ENCODE peak calls at places on chromosomes 13 and 19, in six cellular contexts. One of them, this sample, is unnamed.

GRCh38 chr19:36103842-36104552 is 6.9 kb upstream of the OVOL3 start:
- DNase-seq in A549: no peak
- DNase-seq in K562: peak; percentile 89
- DNase-seq in H1: no peak
- DNase-seq in HepG2: no peak
- DNase-seq in GM12878: no peak
- DNase-seq in this sample: no peak

GRCh38 chr19:41801031-41801430 is 4.6 kb downstream of the CEACAM3 start:
- DNase-seq in A549: no peak
- DNase-seq in K562: no peak
- DNase-seq in H1: no peak
- DNase-seq in HepG2: no peak
- DNase-seq in GM12878: no peak
- DNase-seq in this sample: no peak

GRCh38 chr13:24097064-24097463 is 63.5 kb upstream of the SPATA13 start:
- DNase-seq in A549: no peak
- DNase-seq in K562: no peak
- DNase-seq in H1: no peak
- DNase-seq in HepG2: peak; percentile 71
- DNase-seq in GM12878: peak; percentile 16
- DNase-seq in this sample: no peak

GRCh38 chr19:810077-810855 is 11.5 kb downstream of the PLPPR3 start:
- DNase-seq in A549: no peak
- DNase-seq in K562: no peak
- DNase-seq in H1: peak; percentile 53
- DNase-seq in HepG2: no peak
- DNase-seq in GM12878: no peak
- DNase-seq in this sample: no peak

GRCh38 chr13:111066544-111066943 is 48.6 kb upstream of the ARHGEF7 start:
- DNase-seq in A549: no peak
- DNase-seq in K562: no peak
- DNase-seq in H1: no peak
- DNase-seq in HepG2: no peak
- DNase-seq in GM12878: no peak
- DNase-seq in this sample: peak; percentile 27

GRCh38 chr13:67119481-67119883 is 110.7 kb downstream of the PCDH9 start:
- DNase-seq in A549: peak; percentile 25
- DNase-seq in K562: no peak
- DNase-seq in H1: no peak
- DNase-seq in HepG2: no peak
- DNase-seq in GM12878: no peak
- DNase-seq in this sample: no peak

GRCh38 chr13:78759704-78760103 is 100.7 kb upstream of the OBI1 start:
- DNase-seq in A549: no peak
- DNase-seq in K562: peak; percentile 25
- DNase-seq in H1: no peak
- DNase-seq in HepG2: peak; percentile 5
- DNase-seq in GM12878: no peak
- DNase-seq in this sample: peak; percentile 8

GRCh38 chr13:43307921-43308433 is 284.6 kb downstream of the DNAJC15 start:
- DNase-seq in A549: no peak
- DNase-seq in K562: peak; percentile 4
- DNase-seq in H1: no peak
- DNase-seq in HepG2: peak; percentile 86
- DNase-seq in GM12878: peak; percentile 68
- DNase-seq in this sample: peak; percentile 71

GRCh38 chr19:28635962-28636629 is 576.9 kb downstream of the UQCRFS1 start:
- DNase-seq in A549: no peak
- DNase-seq in K562: no peak
- DNase-seq in H1: no peak
- DNase-seq in HepG2: no peak
- DNase-seq in GM12878: no peak
- DNase-seq in this sample: no peak

GRCh38 chr19:31838163-31838798 is 489.0 kb upstream of the TSHZ3 start:
- DNase-seq in A549: no peak
- DNase-seq in K562: no peak
- DNase-seq in H1: no peak
- DNase-seq in HepG2: no peak
- DNase-seq in GM12878: no peak
- DNase-seq in this sample: no peak

GRCh38 chr13:86298741-86299140 is 499.5 kb upstream of the SLITRK6 start:
- DNase-seq in A549: no peak
- DNase-seq in K562: no peak
- DNase-seq in H1: no peak
- DNase-seq in HepG2: no peak
- DNase-seq in GM12878: no peak
- DNase-seq in this sample: peak; percentile 0
- TF ChIP-seq EP300 in A549: no peak
- TF ChIP-seq EP300 in K562: no peak
- TF ChIP-seq EP300 in H1: no peak
- TF ChIP-seq EP300 in HepG2: no peak
- TF ChIP-seq EP300 in GM12878: no peak
- TF ChIP-seq EP300 in this sample: no peak

GRCh38 chr19:10809693-10810285 is 26.2 kb downstream of the TMED1 start:
- DNase-seq in A549: no peak
- DNase-seq in K562: peak; percentile 56
- DNase-seq in H1: no peak
- DNase-seq in HepG2: no peak
- DNase-seq in GM12878: no peak
- DNase-seq in this sample: no peak

GRCh38 chr19:10811391-10812111 is 24.5 kb downstream of the TMED1 start:
- DNase-seq in A549: no peak
- DNase-seq in K562: peak; percentile 91
- DNase-seq in H1: no peak
- DNase-seq in HepG2: peak; percentile 30
- DNase-seq in GM12878: no peak
- DNase-seq in this sample: no peak

GRCh38 chr19:10805758-10806247 is 30.2 kb downstream of the TMED1 start:
- DNase-seq in A549: no peak
- DNase-seq in K562: no peak
- DNase-seq in H1: no peak
- DNase-seq in HepG2: no peak
- DNase-seq in GM12878: no peak
- DNase-seq in this sample: peak; percentile 33

GRCh38 chr19:10812196-10812595 is 23.8 kb downstream of the TMED1 start:
- DNase-seq in A549: no peak
- DNase-seq in K562: peak; percentile 40
- DNase-seq in H1: no peak
- DNase-seq in HepG2: no peak
- DNase-seq in GM12878: no peak
- DNase-seq in this sample: no peak

DNA sequence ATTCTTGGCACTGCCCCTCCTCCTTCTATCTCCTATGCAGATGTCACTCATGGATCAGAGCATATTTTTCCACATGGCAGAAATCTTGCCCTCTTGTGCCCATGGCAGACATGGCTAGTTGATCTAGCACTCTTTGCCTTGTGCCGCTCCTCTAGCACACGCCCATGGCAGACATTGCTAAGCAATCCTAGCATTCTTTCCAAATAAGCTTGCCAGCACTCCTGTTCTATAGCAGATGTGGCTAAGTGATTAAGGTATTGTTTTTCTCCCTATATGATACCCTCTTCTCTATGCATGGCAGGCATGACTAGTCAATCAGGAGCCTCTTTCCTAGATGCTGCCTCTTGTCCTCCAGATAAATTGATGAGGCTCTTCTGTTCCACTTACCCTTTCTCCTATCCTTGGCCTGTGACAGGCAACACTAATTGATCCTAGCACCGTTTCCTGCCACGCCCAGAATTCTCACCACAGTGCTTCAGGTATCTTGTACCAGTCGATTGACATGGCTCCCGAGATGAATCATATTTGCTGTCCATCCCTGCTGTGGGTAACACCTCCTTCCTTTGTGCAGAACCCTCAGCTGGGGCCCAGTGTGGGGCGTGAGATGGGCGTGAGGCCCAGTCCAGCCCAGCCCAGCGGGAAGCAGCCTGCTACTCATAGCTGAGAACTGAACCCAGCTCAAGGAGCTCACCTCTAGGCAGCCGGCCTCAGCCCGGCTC is 26.9 kb downstream of the TMED1 start:
- DNase-seq in A549: no peak
- DNase-seq in K562: peak; percentile 66
- DNase-seq in H1: no peak
- DNase-seq in HepG2: no peak
- DNase-seq in GM12878: no peak
- DNase-seq in this sample: no peak
- TF ChIP-seq USF2 in A549: no peak
- TF ChIP-seq USF2 in K562: no peak
- TF ChIP-seq USF2 in H1: no peak
- TF ChIP-seq USF2 in HepG2: no peak
- TF ChIP-seq USF2 in GM12878: no peak
- TF ChIP-seq USF2 in this sample: no peak

GRCh38 chr13:113398963-113399754 is 35.2 kb upstream of the GRTP1 start:
- DNase-seq in A549: no peak
- DNase-seq in K562: no peak
- DNase-seq in H1: no peak
- DNase-seq in HepG2: no peak
- DNase-seq in GM12878: no peak
- DNase-seq in this sample: no peak

GRCh38 chr13:113399755-113400149 is 35.8 kb upstream of the GRTP1 start:
- DNase-seq in A549: no peak
- DNase-seq in K562: no peak
- DNase-seq in H1: no peak
- DNase-seq in HepG2: no peak
- DNase-seq in GM12878: no peak
- DNase-seq in this sample: no peak

GRCh38 chr13:113402471-113403254 is 38.7 kb upstream of the GRTP1 start:
- DNase-seq in A549: no peak
- DNase-seq in K562: no peak
- DNase-seq in H1: no peak
- DNase-seq in HepG2: no peak
- DNase-seq in GM12878: no peak
- DNase-seq in this sample: no peak

GRCh38 chr13:113401452-113402415 is 37.8 kb upstream of the GRTP1 start:
- DNase-seq in A549: no peak
- DNase-seq in K562: no peak
- DNase-seq in H1: no peak
- DNase-seq in HepG2: no peak
- DNase-seq in GM12878: no peak
- DNase-seq in this sample: peak; percentile 1

DNA sequence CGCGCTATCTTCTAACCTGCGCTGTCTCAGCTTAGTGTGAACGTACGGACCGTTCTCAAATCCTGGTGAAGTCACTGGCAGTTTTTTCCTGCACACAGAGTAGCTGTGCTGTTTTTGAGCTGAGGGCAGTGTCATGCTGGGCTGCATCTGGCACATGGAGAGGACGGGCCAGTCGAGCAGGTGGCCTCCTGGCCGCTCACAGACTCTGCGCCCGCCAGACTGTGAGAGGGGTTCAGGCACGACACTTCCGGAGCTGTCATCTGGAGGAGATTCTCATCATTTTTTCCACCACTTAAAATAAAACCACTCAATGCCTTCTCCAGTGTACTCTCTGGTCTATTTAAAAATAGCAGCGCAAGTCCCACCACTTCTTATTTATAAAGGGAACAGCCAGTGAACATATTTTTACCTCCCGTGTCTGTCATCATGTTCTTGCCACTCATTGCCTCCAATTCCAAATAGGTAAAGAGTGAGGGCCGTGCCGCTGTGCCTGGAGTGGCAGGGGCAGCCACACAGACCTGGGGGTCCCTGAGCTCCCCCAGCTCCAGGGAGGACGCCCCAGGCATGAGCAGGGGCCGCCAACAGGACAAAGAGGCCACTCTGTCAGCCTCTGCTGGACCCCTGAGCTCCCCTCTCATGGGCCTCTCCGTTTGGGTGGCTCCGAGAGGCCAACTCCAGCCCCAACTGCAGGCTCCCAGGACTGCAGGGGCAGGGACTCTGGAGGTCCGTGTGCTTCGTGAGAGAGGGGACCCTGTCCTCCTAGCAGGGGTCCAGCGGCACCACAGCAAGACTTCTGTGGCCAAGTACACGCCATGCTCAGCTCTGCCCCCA is 36.9 kb upstream of the GRTP1 start:
- DNase-seq in A549: no peak
- DNase-seq in K562: no peak
- DNase-seq in H1: no peak
- DNase-seq in HepG2: no peak
- DNase-seq in GM12878: no peak
- DNase-seq in this sample: no peak
- TF ChIP-seq EP300 in A549: no peak
- TF ChIP-seq EP300 in K562: no peak
- TF ChIP-seq EP300 in H1: no peak
- TF ChIP-seq EP300 in HepG2: no peak
- TF ChIP-seq EP300 in GM12878: no peak
- TF ChIP-seq EP300 in this sample: no peak

GRCh38 chr19:16034180-16034579 is 42.1 kb upstream of the TPM4 start:
- DNase-seq in A549: no peak
- DNase-seq in K562: no peak
- DNase-seq in H1: no peak
- DNase-seq in HepG2: no peak
- DNase-seq in GM12878: no peak
- DNase-seq in this sample: peak; percentile 9
- TF ChIP-seq USF2 in A549: no peak
- TF ChIP-seq USF2 in K562: no peak
- TF ChIP-seq USF2 in H1: no peak
- TF ChIP-seq USF2 in HepG2: no peak
- TF ChIP-seq USF2 in GM12878: no peak
- TF ChIP-seq USF2 in this sample: no peak

DNA sequence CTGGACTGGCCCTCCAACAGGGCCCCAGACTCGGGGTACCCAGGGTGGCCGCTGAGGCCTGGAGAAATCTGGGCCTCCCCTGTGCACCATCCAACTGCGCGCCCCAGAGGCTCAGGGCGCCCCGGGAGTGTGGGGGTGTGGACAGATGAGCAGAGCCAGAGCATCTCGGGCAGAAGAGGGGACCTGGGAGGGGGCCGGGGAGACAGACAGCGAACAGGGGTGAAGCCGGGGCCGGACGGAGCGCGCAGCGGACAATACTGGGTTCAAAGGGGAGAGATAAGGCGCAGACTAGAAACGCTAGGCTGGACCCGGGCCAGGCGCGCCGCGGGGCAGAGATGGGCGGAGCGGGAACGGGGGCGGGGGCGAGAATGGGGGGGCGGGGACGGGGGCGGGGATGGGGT is 460 bp upstream of the CERS4 start:
- DNase-seq in A549: no peak
- DNase-seq in K562: peak; percentile 87
- DNase-seq in H1: no peak
- DNase-seq in HepG2: no peak
- DNase-seq in GM12878: no peak
- DNase-seq in this sample: no peak
- TF ChIP-seq EP300 in A549: no peak
- TF ChIP-seq EP300 in K562: no peak
- TF ChIP-seq EP300 in H1: no peak
- TF ChIP-seq EP300 in HepG2: peak; percentile 56
- TF ChIP-seq EP300 in GM12878: no peak
- TF ChIP-seq EP300 in this sample: no peak